ENCODE peak calls at places on chromosomes 1 and 21, in five cellular contexts. K is dorsolateral prefrontal cortex, B is WERI-Rb-1, E is tibial artery, S is prostate gland. L is an unnamed sample.

GRCh38 chr1:17274186-17275170 is 25.6 kb downstream of the PADI3 start:
- DNase-seq in K (no peak), B (peak; percentile 75), E (no peak), S (no peak), L (peak; percentile 55)

GRCh38 chr1:243495442-243496172 is 239.8 kb downstream of the SDCCAG8 start:
- DNase-seq in K (no peak), B (no peak), E (no peak), S (no peak), L (no peak)

GRCh38 chr21:21159253-21159899 is 161.2 kb downstream of the NCAM2 start:
- DNase-seq in K (no peak), B (no peak), E (no peak), S (no peak), L (no peak)

GRCh38 chr1:8015036-8015808 is 10.9 kb downstream of the ERRFI1 start:
- DNase-seq in K (peak; percentile 49), B (peak; percentile 37), E (no peak), S (peak; percentile 70), L (no peak)

GRCh38 chr1:225811622-225812487 is 1.9 kb downstream of the EPHX1 start:
- DNase-seq in K (peak; percentile 53), B (peak; percentile 26), E (no peak), S (no peak), L (no peak)

GRCh38 chr1:59308839-59309238 is 11.9 kb downstream of the FGGY start:
- DNase-seq in K (no peak), B (no peak), E (no peak), S (no peak), L (no peak)

GRCh38 chr1:39409055-39409816 is 82.2 kb upstream of the BMP8A start:
- DNase-seq in K (peak; percentile 29), B (no peak), E (peak; percentile 63), S (no peak), L (no peak)

GRCh38 chr21:38729745-38730401 is 75.9 kb upstream of the ETS2 start:
- DNase-seq in K (no peak), B (no peak), E (no peak), S (no peak), L (no peak)

GRCh38 chr1:148379697-148380096 is 103.4 kb downstream of the PPIAL4G start:
- DNase-seq in K (no peak), B (no peak), E (no peak), S (no peak), L (no peak)

GRCh38 chr1:175599212-175599681 is 144.1 kb downstream of the TNR start:
- DNase-seq in K (peak; percentile 39), B (no peak), E (no peak), S (no peak), L (peak; percentile 25)
- H3K27ac ChIP-seq in K (no peak overlapping the region), B (no peak overlapping the region), E (no peak overlapping the region), S (no peak overlapping the region), L (no peak overlapping the region)

DNA sequence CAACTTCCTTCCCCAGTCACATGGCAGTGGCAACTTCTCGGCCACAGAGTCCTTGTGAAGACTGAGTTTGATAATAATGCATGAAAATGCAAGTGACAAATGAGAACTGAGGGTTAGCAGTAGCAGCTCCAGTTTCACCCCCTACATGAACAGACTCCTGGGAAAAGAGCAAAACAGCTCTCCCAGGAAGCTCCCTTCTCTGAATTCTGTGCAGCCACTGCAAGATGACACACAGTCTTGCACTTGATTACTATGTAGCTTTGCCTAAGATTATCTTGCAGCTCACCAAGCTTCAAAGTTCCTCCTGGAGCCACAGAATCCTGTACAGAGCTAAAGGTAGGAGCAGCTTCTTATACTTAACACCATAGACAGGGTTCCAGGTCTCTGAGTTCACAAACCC is 4.6 kb downstream of the PGBD5 start:
- DNase-seq in K (no peak), B (no peak), E (no peak), S (no peak), L (no peak)
- H3K27me3 ChIP-seq in K (no peaks in the 10 kb centered on the region), B (peaks cover 5% of the 10 kb centered on the region), E (peaks cover 84% of the 10 kb centered on the region), S (no peaks in the 10 kb centered on the region), L (peaks cover 5% of the 10 kb centered on the region)

GRCh38 chr1:77889671-77890070 is 1.2 kb downstream of the NEXN start:
- DNase-seq in K (no peak), B (no peak), E (no peak), S (no peak), L (no peak)
- H3K27ac ChIP-seq in K (no peak overlapping the region), B (no peak overlapping the region), E (peak overlapping the region; percentile 98), S (peak overlapping the region; percentile 77), L (no peak overlapping the region)

GRCh38 chr1:3915551-3916121 is 15.6 kb upstream of the C1orf174 start:
- DNase-seq in K (no peak), B (no peak), E (no peak), S (no peak), L (no peak)

GRCh38 chr1:3912809-3913685 is 13.0 kb upstream of the C1orf174 start:
- DNase-seq in K (no peak), B (no peak), E (no peak), S (no peak), L (no peak)

GRCh38 chr1:3914331-3914851 is 14.3 kb upstream of the C1orf174 start:
- DNase-seq in K (no peak), B (no peak), E (no peak), S (no peak), L (no peak)

GRCh38 chr1:3911981-3912808 is 12.1 kb upstream of the C1orf174 start:
- DNase-seq in K (no peak), B (no peak), E (no peak), S (no peak), L (no peak)

DNA sequence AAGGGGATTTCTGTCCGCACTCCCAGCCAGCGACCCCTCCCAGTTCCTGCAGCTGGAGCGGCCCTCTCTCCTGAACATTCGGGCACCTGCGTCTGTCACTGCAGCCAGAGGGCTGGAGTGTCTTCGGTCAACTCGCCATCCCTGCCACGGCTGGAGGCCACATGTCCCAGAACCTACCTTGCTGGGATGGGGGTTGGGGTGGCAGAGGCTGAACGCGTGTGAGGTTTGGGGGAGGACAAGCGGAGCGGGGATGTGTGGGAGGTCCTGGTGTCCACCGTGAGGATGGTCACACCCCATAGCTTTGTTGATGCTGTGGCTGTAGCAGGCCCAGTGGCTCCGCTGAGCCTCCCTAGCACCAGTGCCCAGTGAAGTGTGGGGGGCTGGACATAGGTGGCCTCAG is 14.8 kb upstream of the C1orf174 start:
- DNase-seq in K (no peak), B (no peak), E (no peak), S (no peak), L (no peak)
- H3K27me3 ChIP-seq in K (no peaks in the 10 kb centered on the region), B (no peaks in the 10 kb centered on the region), E (peaks cover 74% of the 10 kb centered on the region), S (no peaks in the 10 kb centered on the region), L (no peaks in the 10 kb centered on the region)

DNA sequence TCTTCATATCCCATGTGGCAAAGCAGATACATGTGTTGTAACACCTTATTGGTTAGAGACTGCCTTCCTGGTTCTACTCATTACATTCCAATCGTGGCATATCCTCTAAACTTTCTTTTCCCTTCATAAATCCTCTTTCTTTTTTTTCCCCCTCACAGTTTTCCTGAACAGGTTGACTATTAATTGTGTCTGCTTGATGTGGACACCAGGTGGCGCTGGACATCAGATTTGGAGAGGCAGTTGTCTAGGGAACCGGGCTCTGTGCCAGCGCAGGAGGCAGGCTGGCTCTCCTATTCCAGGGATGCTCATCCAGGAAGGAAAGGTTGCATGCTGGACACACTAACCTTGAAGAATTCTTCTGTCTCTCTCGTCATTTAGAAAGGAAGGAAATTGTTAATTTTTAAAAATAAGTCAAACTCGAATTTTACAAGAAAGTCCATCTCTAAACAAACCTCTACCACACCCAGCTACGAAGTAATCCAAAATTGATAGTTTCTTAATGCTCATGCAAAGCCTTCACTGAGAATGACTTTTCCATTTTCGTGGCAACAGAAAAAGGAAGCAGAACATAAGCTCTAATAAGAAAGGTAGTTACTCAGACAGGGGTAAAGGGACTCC is 59.4 kb upstream of the ASB17 start:
- DNase-seq in K (peak; percentile 93), B (peak; percentile 89), E (peak; percentile 83), S (peak; percentile 89), L (peak; percentile 73)
- H3K27ac ChIP-seq in K (no peak overlapping the region), B (no peak overlapping the region), E (no peak overlapping the region), S (no peak overlapping the region), L (no peak overlapping the region)

DNA sequence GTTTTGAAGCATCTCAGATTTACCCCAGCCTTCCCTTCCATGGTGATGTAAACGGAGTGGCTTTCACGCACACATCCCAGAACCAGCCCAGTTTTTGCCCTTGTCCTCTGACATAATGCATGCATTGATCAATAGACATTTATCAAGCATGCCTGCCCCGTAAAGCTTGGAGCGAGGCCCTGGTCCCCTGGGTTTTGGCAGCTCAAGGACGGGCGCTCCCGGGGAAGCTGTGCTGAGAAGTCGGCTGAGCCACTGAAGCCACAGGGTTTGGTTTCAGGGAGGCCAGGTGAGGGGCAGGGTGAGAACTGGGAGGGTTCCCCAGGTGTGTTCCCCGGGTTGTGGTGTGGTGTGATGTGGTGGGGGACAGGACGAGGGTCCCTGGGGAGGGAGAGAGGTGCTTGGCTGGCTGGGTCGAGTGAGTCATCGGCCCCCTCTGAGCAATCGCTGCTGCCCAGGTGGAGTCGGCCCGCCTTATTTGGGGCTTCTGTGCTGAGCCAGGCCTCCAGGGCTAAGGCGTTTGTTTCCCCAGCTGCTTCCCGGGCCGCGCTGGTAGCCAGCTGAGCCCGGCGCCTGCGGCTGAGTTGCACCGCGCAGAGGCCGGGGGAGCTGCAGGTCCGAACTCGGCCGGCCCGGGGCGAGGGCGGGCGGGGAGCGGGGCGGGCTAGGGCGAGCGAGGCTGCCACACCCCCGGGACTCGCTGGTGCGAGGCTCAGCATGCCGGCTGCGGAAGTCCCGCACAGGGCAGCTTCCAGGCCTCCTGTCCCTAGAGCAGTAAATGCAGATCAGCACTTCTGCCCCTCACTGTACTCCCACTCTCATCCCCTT is 23.6 kb downstream of the ATP2B4 start:
- DNase-seq in K (no peak), B (no peak), E (peak; percentile 51), S (peak; percentile 53), L (no peak)
- H3K27me3 ChIP-seq in K (no peaks in the 10 kb centered on the region), B (no peaks in the 10 kb centered on the region), E (no peaks in the 10 kb centered on the region), S (no peaks in the 10 kb centered on the region), L (no peaks in the 10 kb centered on the region)